ENCODE peak calls at places on chromosomes 13 and 19, in eight cellular contexts. G, H, P, A, J, R, K and M are unnamed samples.

GRCh38 chr19:51064534-51065220 is at the start of gene KLK13:
- DNase-seq in H (no peak), A (no peak), P (peak), K (no peak), R (no peak), G (no peak), J (no peak), M (no peak)

GRCh38 chr13:80469841-80470378 is 129.0 kb upstream of the SPRY2 start:
- DNase-seq in G (peak), P (peak), H (no peak), J (no peak), K (no peak), A (no peak), R (no peak), M (peak)

GRCh38 chr19:19461671-19462622 is 53.4 kb downstream of the TSSK6 start:
- DNase-seq in H (no peak), J (no peak), P (no peak), G (no peak), K (no peak), A (peak), R (no peak), M (no peak)

GRCh38 chr13:103282571-103283450 is 216.6 kb upstream of the SLC10A2 start:
- DNase-seq in H (peak), J (no peak), R (no peak), G (no peak), P (peak), A (no peak), K (no peak), M (peak)

GRCh38 chr13:40444241-40444640 is 222.2 kb downstream of the FOXO1 start:
- DNase-seq in H (no peak), J (no peak), A (no peak), P (no peak), K (no peak), R (no peak), G (no peak), M (no peak)

GRCh38 chr13:25213716-25214115 is 41.6 kb upstream of the AMER2 start:
- DNase-seq in K (no peak), H (peak), P (peak), R (no peak), G (no peak), J (no peak), A (no peak), M (peak)

GRCh38 chr19:16216744-16217670 is 19.3 kb downstream of the AP1M1 start:
- DNase-seq in K (no peak), A (peak), J (no peak), R (no peak), G (peak), P (no peak), H (no peak), M (no peak)

GRCh38 chr13:84645196-84646071 is 763.2 kb upstream of the SLITRK1 start:
- DNase-seq in R (no peak), J (no peak), K (no peak), H (peak), G (no peak), P (no peak), A (no peak), M (no peak)

GRCh38 chr19:52945652-52946321 is 16.9 kb downstream of the ZNF816 start:
- DNase-seq in P (no peak), G (no peak), A (no peak), K (no peak), J (no peak), H (no peak), R (no peak), M (no peak)